ENCODE peak calls at places on chromosomes 3 and 15, in six cellular contexts. P is stimulated activated CD8-positive, alpha-beta memory T cell treated with anti-CD3 and anti-CD28 coated beads, Interleukin-7, amount 100 ng/mL, for 24 hours; V is GM04504; A is mesendoderm; N is activated T-cell treated with anti-CD3 and anti-CD28 coated beads for 48 hours; Z is SK-MEL-5. I is an unnamed sample.

GRCh38 chr3:32500225-32500624 is 2.4 kb downstream of the CMTM6 start:
- DNase-seq in V (no peak), A (no peak), P (no peak), N (no peak), Z (no peak), I (no peak)

GRCh38 chr3:81105761-81106160 is 655.7 kb downstream of the GBE1 start:
- DNase-seq in P (no peak), N (no peak), V (no peak), Z (no peak), A (no peak), I (no peak)

GRCh38 chr15:47673343-47673761 is 44.0 kb upstream of the SEMA6D start:
- DNase-seq in A (peak; percentile 91), N (no peak), Z (no peak), V (no peak), P (no peak), I (no peak)

GRCh38 chr3:118760611-118761606 is 273.7 kb downstream of the IGSF11 start:
- DNase-seq in P (no peak), V (no peak), Z (no peak), N (no peak), A (peak; percentile 75), I (no peak)

GRCh38 chr15:99009741-99010370 is 2.3 kb upstream of the PGPEP1L start:
- DNase-seq in A (no peak), Z (no peak), N (no peak), V (no peak), P (no peak), I (no peak)

GRCh38 chr3:60440869-60441268 is 810.4 kb downstream of the FHIT start:
- DNase-seq in N (no peak), P (no peak), A (no peak), Z (no peak), V (no peak), I (no peak)

GRCh38 chr3:36212291-36212690 is 168.0 kb upstream of the STAC start:
- DNase-seq in A (no peak), V (peak; percentile 75), Z (no peak), P (no peak), N (no peak), I (peak; percentile 11)

GRCh38 chr15:83734487-83734886 is 80.6 kb downstream of the ADAMTSL3 start:
- DNase-seq in A (peak; percentile 69), V (no peak), N (no peak), Z (peak; percentile 65), P (no peak), I (peak; percentile 21)

GRCh38 chr3:126154391-126155279 is 25.8 kb downstream of the ALDH1L1 start:
- DNase-seq in V (no peak), N (no peak), A (no peak), Z (no peak), P (no peak), I (no peak)

GRCh38 chr15:57245130-57245529 is 131.2 kb upstream of the CGNL1 start:
- DNase-seq in P (no peak), N (no peak), Z (peak; percentile 14), V (no peak), A (no peak), I (peak; percentile 57)

GRCh38 chr15:100714034-100714748 is 111.8 kb downstream of the ASB7 start:
- DNase-seq in N (no peak), V (no peak), A (no peak), P (no peak), Z (no peak), I (no peak)

GRCh38 chr15:57118013-57118799 is 199.8 kb downstream of the TCF12 start:
- DNase-seq in V (no peak), N (no peak), A (peak; percentile 52), P (no peak), Z (peak; percentile 88), I (peak; percentile 48)

GRCh38 chr3:50675179-50676030 is 678 bp downstream of the DOCK3 start:
- DNase-seq in Z (peak; percentile 43), V (no peak), P (peak; percentile 31), N (peak; percentile 63), A (peak; percentile 36), I (no peak)

GRCh38 chr3:67361323-67361722 is 293.1 kb downstream of the SUCLG2 start:
- DNase-seq in N (no peak), A (no peak), Z (no peak), P (no peak), V (no peak), I (no peak)

GRCh38 chr15:65059931-65060596 is 7.7 kb downstream of the RASL12 start:
- DNase-seq in V (no peak), A (no peak), P (no peak), N (no peak), Z (no peak), I (no peak)

GRCh38 chr3:194615221-194615620 is 18.0 kb downstream of the TMEM44 start:
- DNase-seq in Z (no peak), P (no peak), A (peak; percentile 39), V (no peak), N (no peak), I (no peak)

GRCh38 chr15:57301307-57301706 is 75.0 kb upstream of the CGNL1 start:
- DNase-seq in A (no peak), P (no peak), Z (no peak), N (no peak), V (no peak), I (no peak)

GRCh38 chr15:41773332-41773728 is 954 bp upstream of the MAPKBP1 start:
- DNase-seq in Z (no peak), P (no peak), N (no peak), A (no peak), V (no peak), I (peak; percentile 31)

GRCh38 chr3:32089476-32089875 is 16.9 kb upstream of the GPD1L start:
- DNase-seq in Z (no peak), V (no peak), A (no peak), P (no peak), N (no peak), I (no peak)

GRCh38 chr3:37985637-37986320 is 4.8 kb upstream of the VILL start:
- DNase-seq in A (no peak), V (no peak), P (no peak), N (no peak), Z (peak; percentile 36), I (no peak)

GRCh38 chr3:31106204-31106603 is 211.7 kb upstream of the GADL1 start:
- DNase-seq in V (peak; percentile 73), Z (no peak), N (no peak), P (no peak), A (no peak), I (no peak)

GRCh38 chr3:46913644-46914043 is 36.1 kb downstream of the PTH1R start:
- DNase-seq in P (no peak), A (no peak), Z (no peak), V (no peak), N (no peak), I (peak; percentile 82)

GRCh38 chr3:14441240-14441919 is 39.0 kb downstream of the SLC6A6 start:
- DNase-seq in A (peak; percentile 46), P (no peak), Z (no peak), V (no peak), N (no peak), I (no peak)

GRCh38 chr3:52407779-52408178 is 37.1 kb downstream of the SEMA3G start:
- DNase-seq in N (no peak), A (no peak), Z (no peak), P (no peak), V (no peak), I (no peak)

GRCh38 chr3:15768421-15769255 is 29.1 kb downstream of the ANKRD28 start:
- DNase-seq in Z (peak; percentile 83), P (no peak), V (peak; percentile 90), N (no peak), A (peak; percentile 65), I (peak; percentile 77)

GRCh38 chr3:70358978-70359580 is 46.6 kb upstream of the MDFIC2 start:
- DNase-seq in V (peak; percentile 2), A (peak; percentile 53), N (no peak), Z (peak; percentile 71), P (no peak), I (peak; percentile 15)

GRCh38 chr3:193805448-193805847 is 212.4 kb downstream of the OPA1 start:
- DNase-seq in N (no peak), V (peak; percentile 13), P (no peak), A (no peak), Z (peak; percentile 17), I (peak; percentile 74)

GRCh38 chr15:101187820-101188516 is 63.9 kb downstream of the CHSY1 start:
- DNase-seq in N (no peak), P (no peak), Z (no peak), V (peak; percentile 88), A (peak; percentile 84), I (no peak)

GRCh38 chr3:14273886-14274517 is 95.4 kb downstream of the LSM3 start:
- DNase-seq in A (peak; percentile 79), P (no peak), N (no peak), Z (no peak), V (no peak), I (no peak)

GRCh38 chr3:41369838-41370237 is 170.5 kb downstream of the CTNNB1 start:
- DNase-seq in A (peak; percentile 36), Z (no peak), V (no peak), N (no peak), P (no peak), I (peak; percentile 9)

GRCh38 chr3:161567962-161568361 is 71.4 kb downstream of the OTOL1 start:
- DNase-seq in V (peak; percentile 44), Z (no peak), A (peak; percentile 12), P (no peak), N (no peak), I (no peak)

GRCh38 chr15:62740141-62741004 is 302.2 kb upstream of the TPM1 start:
- DNase-seq in N (no peak), V (no peak), A (peak; percentile 22), Z (no peak), P (no peak), I (no peak)

GRCh38 chr3:15269091-15269989 is 63.0 kb downstream of the SH3BP5 start:
- DNase-seq in N (peak; percentile 83), V (peak; percentile 53), A (peak; percentile 52), P (peak; percentile 63), Z (peak; percentile 90), I (peak; percentile 94)

GRCh38 chr3:42600958-42601675 is 631 bp downstream of the NKTR start:
- DNase-seq in A (peak; percentile 86), Z (peak; percentile 65), N (peak; percentile 53), V (peak; percentile 30), P (peak; percentile 18), I (peak; percentile 57)

GRCh38 chr3:83393276-83393675 is 1565.5 kb upstream of the CADM2 start:
- DNase-seq in P (no peak), A (no peak), N (no peak), Z (no peak), V (no peak), I (no peak)

GRCh38 chr15:59616390-59616789 is 4.8 kb downstream of the GCNT3 start:
- DNase-seq in N (no peak), V (no peak), P (no peak), A (no peak), Z (no peak), I (no peak)

GRCh38 chr3:72487078-72487765 is 361.0 kb downstream of the SHQ1 start:
- DNase-seq in Z (peak; percentile 28), A (peak; percentile 91), N (peak; percentile 73), P (peak; percentile 24), V (peak; percentile 83), I (peak; percentile 29)

GRCh38 chr3:65914740-65915366 is 123.9 kb downstream of the MAGI1 start:
- DNase-seq in Z (peak; percentile 23), N (no peak), P (no peak), A (peak; percentile 30), V (no peak), I (peak; percentile 47)

GRCh38 chr3:148379763-148380162 is 317.9 kb upstream of the AGTR1 start:
- DNase-seq in A (peak; percentile 84), Z (peak; percentile 74), V (peak; percentile 29), P (no peak), N (no peak), I (peak; percentile 62)